ENCODE peak calls at places on chromosome X, in ten cellular contexts. H is pancreas; U is CD8-positive, alpha-beta memory T cell; Z is left ventricle myocardium inferior; B is lung; N is astrocyte; X is tibial nerve; Q is IMR-90; E is thyroid gland; T is cardiac muscle cell. L is an unnamed sample. For H3K4me1 and H3K36me3, the result is how much of the 10 kb centered on the place peaks cover.

GRCh38 chrX:153624196-153625091 is 22.6 kb upstream of the DUSP9 start:
- DNase-seq in H (no peak), U (no peak), Z (no peak), B (no peak), N (no peak), X (no peak), Q (no peak), E (no peak), T (no peak), L (no peak)

GRCh38 chrX:140091276-140091886 is 126.1 kb upstream of the CXorf66 start:
- DNase-seq in H (peak), U (no peak), Z (peak), B (no peak), N (no peak), X (no peak), Q (no peak), E (peak), T (peak), L (peak)

GRCh38 chrX:129998006-129998405 is 15.6 kb downstream of the BCORL1 start:
- DNase-seq in H (no peak), U (no peak), Z (no peak), B (no peak), N (no peak), X (no peak), Q (no peak), E (no peak), T (no peak), L (no peak)

GRCh38 chrX:140661657-140662056 is 47.9 kb upstream of the LINC00632 start:
- DNase-seq in H (no peak), U (no peak), Z (no peak), B (no peak), N (no peak), X (no peak), Q (peak), E (peak), T (peak), L (no peak)

GRCh38 chrX:147917700-147918694 is 6.3 kb downstream of the FMR1 start:
- DNase-seq in H (no peak), U (peak), Z (no peak), B (no peak), N (peak), X (no peak), Q (peak), E (no peak), T (peak), L (no peak)

GRCh38 chrX:16136080-16136479 is 12.7 kb downstream of the GRPR start:
- DNase-seq in H (no peak), U (no peak), Z (no peak), B (no peak), N (no peak), X (no peak), Q (peak), E (no peak), T (no peak), L (no peak)

GRCh38 chrX:151713859-151714258 is 2.0 kb upstream of the FATE1 start:
- DNase-seq in H (no peak), U (no peak), Z (no peak), B (no peak), N (no peak), X (no peak), Q (no peak), E (no peak), T (peak), L (peak)

GRCh38 chrX:69156638-69157037 is 8.6 kb downstream of the PJA1 start:
- DNase-seq in H (no peak), U (no peak), Z (no peak), B (no peak), N (no peak), X (no peak), Q (no peak), E (no peak), T (no peak), L (no peak)

GRCh38 chrX:150873616-150874015 is 24.9 kb downstream of the CD99L2 start:
- DNase-seq in H (no peak), U (no peak), Z (peak), B (no peak), N (peak), X (no peak), Q (peak), E (peak), T (no peak), L (no peak)

GRCh38 chrX:40773188-40773587 is 37.8 kb upstream of the MED14 start:
- DNase-seq in H (no peak), U (no peak), Z (no peak), B (no peak), N (no peak), X (no peak), Q (no peak), E (no peak), T (no peak), L (no peak)

GRCh38 chrX:125786306-125786705 is 379.8 kb downstream of the DCAF12L2 start:
- DNase-seq in H (no peak), U (no peak), Z (no peak), B (no peak), N (no peak), X (no peak), Q (no peak), E (no peak), T (no peak), L (no peak)

GRCh38 chrX:129193357-129193756 is 329.9 kb downstream of the SMARCA1 start:
- DNase-seq in H (no peak), U (no peak), Z (peak), B (no peak), N (no peak), X (peak), Q (no peak), E (no peak), T (no peak), L (no peak)

GRCh38 chrX:136586386-136586785 is 54.4 kb downstream of the VGLL1 start:
- DNase-seq in H (no peak), U (peak), Z (no peak), B (no peak), N (peak), X (no peak), Q (no peak), E (no peak), T (no peak), L (no peak)

GRCh38 chrX:45009371-45010000 is 136.5 kb downstream of the KDM6A start:
- DNase-seq in H (no peak), U (no peak), Z (no peak), B (no peak), N (peak), X (no peak), Q (peak), E (no peak), T (no peak), L (no peak)

GRCh38 chrX:41720125-41720780 is 3.7 kb upstream of the GPR82 start:
- DNase-seq in H (no peak), U (peak), Z (no peak), B (no peak), N (peak), X (no peak), Q (peak), E (peak), T (peak), L (no peak)

GRCh38 chrX:36961590-36961989 is 46.6 kb upstream of the FAM47C start:
- DNase-seq in H (no peak), U (no peak), Z (no peak), B (no peak), N (no peak), X (no peak), Q (no peak), E (no peak), T (no peak), L (no peak)

GRCh38 chrX:120468071-120468470 is 1.0 kb downstream of the LAMP2 start:
- DNase-seq in H (no peak), U (no peak), Z (no peak), B (no peak), N (no peak), X (no peak), Q (no peak), E (no peak), T (no peak), L (no peak)

GRCh38 chrX:134186362-134187121 is 50.4 kb upstream of the CCDC160 start:
- DNase-seq in H (no peak), U (peak), Z (no peak), B (no peak), N (no peak), X (no peak), Q (no peak), E (peak), T (no peak), L (no peak)

GRCh38 chrX:11287505-11287904 is 5.7 kb upstream of the AMELX start:
- DNase-seq in H (no peak), U (no peak), Z (no peak), B (no peak), N (no peak), X (no peak), Q (peak), E (no peak), T (peak), L (no peak)

GRCh38 chrX:72094894-72095293 is 36.8 kb downstream of the RTL5 start:
- DNase-seq in H (no peak), U (peak), Z (peak), B (no peak), N (peak), X (no peak), Q (peak), E (no peak), T (peak), L (no peak)

GRCh38 chrX:150456466-150456865 is 93.3 kb downstream of the MAMLD1 start:
- DNase-seq in H (no peak), U (no peak), Z (no peak), B (no peak), N (no peak), X (no peak), Q (no peak), E (no peak), T (no peak), L (peak)

GRCh38 chrX:97027384-97027922 is 143.7 kb downstream of the RPA4 start:
- DNase-seq in H (no peak), U (no peak), Z (no peak), B (no peak), N (peak), X (no peak), Q (peak), E (no peak), T (no peak), L (no peak)

GRCh38 chrX:132489256-132490085 is 633 bp upstream of the MBNL3 start:
- DNase-seq in H (peak), U (peak), Z (peak), B (peak), N (peak), X (peak), Q (peak), E (peak), T (peak), L (no peak)

GRCh38 chrX:103417370-103417769 is 41.0 kb downstream of the BEX3 start:
- DNase-seq in H (no peak), U (no peak), Z (no peak), B (no peak), N (no peak), X (no peak), Q (no peak), E (no peak), T (no peak), L (no peak)

GRCh38 chrX:119552508-119552907 is 12.7 kb downstream of the STEEP1 start:
- DNase-seq in H (no peak), U (no peak), Z (no peak), B (no peak), N (peak), X (no peak), Q (peak), E (no peak), T (peak), L (no peak)

GRCh38 chrX:128460835-128461234 is 408.6 kb upstream of the ACTRT1 start:
- DNase-seq in H (no peak), U (no peak), Z (no peak), B (no peak), N (no peak), X (no peak), Q (no peak), E (no peak), T (no peak), L (no peak)

GRCh38 chrX:133215747-133216146 is 2.4 kb downstream of the TFDP3 start:
- DNase-seq in H (no peak), U (no peak), Z (no peak), B (no peak), N (no peak), X (no peak), Q (peak), E (peak), T (peak), L (peak)

GRCh38 chrX:56804867-56805266 is 75.8 kb downstream of the NBDY start:
- DNase-seq in H (no peak), U (no peak), Z (no peak), B (no peak), N (no peak), X (no peak), Q (no peak), E (no peak), T (no peak), L (no peak)

GRCh38 chrX:40849906-40850672 is 114.7 kb upstream of the MED14 start:
- DNase-seq in H (no peak), U (no peak), Z (no peak), B (no peak), N (peak), X (no peak), Q (peak), E (no peak), T (no peak), L (no peak)

GRCh38 chrX:45668686-45669443 is 468.2 kb upstream of the DIPK2B start:
- DNase-seq in H (no peak), U (no peak), Z (no peak), B (no peak), N (peak), X (no peak), Q (peak), E (peak), T (peak), L (peak)

DNA sequence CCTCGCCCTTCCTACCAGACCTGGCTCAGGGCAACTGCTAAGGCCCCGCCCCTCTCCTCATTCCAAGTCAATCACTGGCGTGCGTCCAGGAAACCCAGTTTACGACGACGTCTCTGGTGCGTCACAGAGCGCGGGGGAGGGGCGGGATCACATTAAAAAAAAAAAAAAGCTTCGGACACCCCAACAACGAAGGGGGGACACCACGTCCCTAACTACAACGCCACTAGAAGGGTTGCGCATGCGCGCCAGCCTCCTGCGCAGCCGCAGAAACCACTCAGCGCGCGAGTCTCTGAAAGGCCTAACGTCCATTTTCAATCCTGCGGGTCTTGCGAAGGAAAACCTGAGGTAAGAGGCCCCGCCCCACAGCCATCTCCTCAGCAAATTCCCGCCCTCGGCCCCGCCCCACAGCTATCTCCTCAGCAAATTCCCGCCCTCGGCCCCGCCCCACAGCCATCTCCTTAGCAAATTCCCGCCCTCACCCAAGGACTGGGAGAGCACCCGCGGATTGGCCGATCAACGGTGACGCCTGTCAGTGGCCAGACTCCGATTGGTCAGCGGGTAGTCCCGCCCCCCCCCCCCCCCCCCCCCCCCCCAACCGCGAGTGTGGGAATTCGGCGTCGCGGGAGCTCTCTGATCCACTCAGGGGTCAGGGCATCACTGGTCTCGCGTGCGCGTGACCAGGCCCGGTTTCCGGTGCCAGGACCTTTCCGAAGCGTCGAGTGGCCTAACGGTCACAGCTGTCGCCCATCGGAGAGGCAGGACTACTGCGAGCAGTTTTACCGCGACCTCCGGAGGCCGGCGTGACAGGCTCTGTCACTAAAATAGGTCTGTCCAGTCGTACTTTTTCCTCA is at the start of gene SCML1:
- DNase-seq in H (peak), U (peak), Z (peak), B (peak), N (peak), X (peak), Q (peak), E (peak), T (peak), L (peak)
- H3K4me3 ChIP-seq in H (peak), U (peak), Z (peak), B (peak), N (peak), X (peak), Q (peak), E (no peak), T (peak), L (peak)

GRCh38 chrX:21944136-21944615 is 3.7 kb downstream of the SMS start:
- DNase-seq in H (no peak), U (no peak), Z (no peak), B (no peak), N (no peak), X (no peak), Q (no peak), E (peak), T (peak), L (no peak)
- H3K4me1 ChIP-seq in H (under half), U (under half), Z (under half), B (under half), N (under half), X (under half), Q (under half), E (under half), T (half or more), L (half or more)

GRCh38 chrX:124098089-124098488 is 136.6 kb downstream of the STAG2 start:
- DNase-seq in H (no peak), U (no peak), Z (no peak), B (no peak), N (peak), X (no peak), Q (peak), E (no peak), T (peak), L (no peak)
- H3K36me3 ChIP-seq in H (under half), U (under half), Z (under half), B (under half), N (under half), X (under half), Q (under half), E (under half), T (under half), L (under half)

GRCh38 chrX:88613338-88613737 is 133.7 kb upstream of the CPXCR1 start:
- DNase-seq in H (no peak), U (no peak), Z (no peak), B (no peak), N (no peak), X (no peak), Q (no peak), E (no peak), T (peak), L (no peak)
- H3K4me3 ChIP-seq in H (no peak), U (no peak), Z (no peak), B (no peak), N (peak), X (no peak), Q (no peak), E (no peak), T (no peak), L (no peak)

GRCh38 chrX:100647739-100648138 is 3.7 kb downstream of the SRPX2 start:
- DNase-seq in H (no peak), U (no peak), Z (no peak), B (no peak), N (peak), X (no peak), Q (no peak), E (no peak), T (peak), L (no peak)
- H3K4me1 ChIP-seq in H (under half), U (under half), Z (under half), B (under half), N (half or more), X (under half), Q (under half), E (under half), T (under half), L (under half)

GRCh38 chrX:19350831-19351447 is 7.2 kb downstream of the PDHA1 start:
- DNase-seq in H (no peak), U (no peak), Z (no peak), B (no peak), N (no peak), X (no peak), Q (no peak), E (no peak), T (no peak), L (no peak)
- H3K36me3 ChIP-seq in H (under half), U (under half), Z (half or more), B (under half), N (under half), X (under half), Q (under half), E (under half), T (under half), L (under half)

L was measured in SJSA1.